ENCODE peak calls at places on chromosomes 4 and X, in six cellular contexts. D is sigmoid colon, V is breast epithelium, Z is stomach, M is Panc1, L is transverse colon. S is an unnamed sample.

GRCh38 chr4:153618831-153619230 is 65.2 kb upstream of the TLR2 start:
- DNase-seq in D (no peak), V (no peak), Z (no peak), M (no peak), L (no peak), S (no peak)

GRCh38 chrX:51874123-51874522 is 19.3 kb upstream of the MAGED1 start:
- DNase-seq in D (no peak), V (no peak), Z (no peak), M (no peak), L (no peak), S (no peak)

GRCh38 chr4:18691431-18692200 is 670.1 kb upstream of the LCORL start:
- DNase-seq in D (no peak), V (no peak), Z (no peak), M (no peak), L (no peak), S (no peak)

GRCh38 chr4:53552711-53553110 is 38.6 kb downstream of the LNX1 start:
- DNase-seq in D (no peak), V (no peak), Z (no peak), M (no peak), L (no peak), S (no peak)

GRCh38 chr4:1661695-1662094 is 22.4 kb downstream of the FAM53A start:
- DNase-seq in D (no peak), V (no peak), Z (no peak), M (no peak), L (no peak), S (no peak)

GRCh38 chr4:163391756-163392155 is 48.1 kb downstream of the NPY5R start:
- DNase-seq in D (no peak), V (no peak), Z (no peak), M (no peak), L (no peak), S (no peak)

GRCh38 chr4:186204103-186204559 is 12.8 kb downstream of the CYP4V2 start:
- DNase-seq in D (peak; percentile 81), V (no peak), Z (peak; percentile 66), M (no peak), L (peak; percentile 75), S (no peak)

GRCh38 chr4:138689593-138689992 is 326.0 kb upstream of the NOCT start:
- DNase-seq in D (no peak), V (no peak), Z (no peak), M (no peak), L (no peak), S (no peak)

GRCh38 chr4:80361329-80361900 is 25.9 kb downstream of the CFAP299 start:
- DNase-seq in D (no peak), V (no peak), Z (no peak), M (no peak), L (no peak), S (no peak)

GRCh38 chrX:637660-638481 is 7.3 kb downstream of the SHOX start:
- DNase-seq in D (no peak), V (no peak), Z (peak; percentile 11), M (no peak), L (no peak), S (no peak)
- TF ChIP-seq POLR2AphosphoS5 in D (no peak), V (no peak), Z (no peak), M (no peak), L (no peak), S (no peak)

DNA sequence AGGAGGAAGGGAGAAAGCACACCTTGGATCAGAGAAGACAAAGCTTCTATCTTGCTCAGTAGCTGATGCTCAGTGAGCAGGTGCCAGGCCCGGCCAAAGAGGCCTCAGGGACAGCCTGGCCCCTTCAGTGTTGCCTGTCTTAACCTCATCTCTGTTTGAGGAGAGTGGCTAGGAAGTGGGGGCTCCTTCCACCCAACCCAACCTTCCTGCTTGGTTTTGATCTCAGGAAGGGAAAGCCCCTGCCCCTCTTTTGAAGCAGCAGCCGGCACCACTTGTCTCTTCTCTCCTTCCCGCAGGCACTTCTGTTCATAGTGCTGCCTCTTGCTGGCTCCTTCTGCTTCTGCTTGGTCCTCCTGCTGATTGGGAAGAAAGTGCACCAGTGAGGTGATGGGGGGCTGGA is 2.4 kb upstream of the AFF2 start:
- DNase-seq in D (no peak), V (no peak), Z (no peak), M (no peak), L (no peak), S (no peak)
- H3K4me3 ChIP-seq in D (no peak overlapping the region), V (no peak overlapping the region), Z (no peak overlapping the region), M (no peak overlapping the region), L (no peak overlapping the region), S (no peak overlapping the region)

GRCh38 chr4:40445671-40446070 is 110.5 kb downstream of the CHRNA9 start:
- DNase-seq in D (no peak), V (no peak), Z (no peak), M (no peak), L (no peak), S (no peak)
- H3K4me1 ChIP-seq in D (no peaks in the 10 kb centered on the region), V (no peaks in the 10 kb centered on the region), Z (peaks cover 83% of the 10 kb centered on the region), M (peaks cover 2% of the 10 kb centered on the region), L (peaks cover 47% of the 10 kb centered on the region), S (no peaks in the 10 kb centered on the region)

DNA sequence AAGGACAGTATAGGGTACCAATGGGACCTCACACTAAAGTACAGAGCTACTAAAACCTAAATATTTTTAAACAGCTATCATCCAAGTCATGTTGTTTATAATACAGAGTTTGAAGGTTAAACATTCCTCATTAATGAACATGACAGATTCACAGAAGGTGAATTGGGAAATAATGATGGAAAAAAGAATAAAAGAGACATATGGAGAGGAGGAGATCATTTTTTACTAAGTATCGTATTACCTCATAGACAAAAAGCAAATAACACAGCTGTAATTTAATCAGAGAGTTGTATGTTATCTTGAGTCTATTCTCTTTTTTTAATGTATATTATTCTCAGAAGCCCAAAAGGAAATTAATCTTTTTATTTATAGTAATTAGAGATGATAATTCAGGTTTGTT is 7.9 kb downstream of the PLK4 start:
- DNase-seq in D (no peak), V (no peak), Z (no peak), M (no peak), L (no peak), S (no peak)
- TF ChIP-seq POLR2AphosphoS5 in D (no peak), V (no peak), Z (no peak), M (no peak), L (no peak), S (no peak)

GRCh38 chr4:165345663-165346417 is 18.4 kb downstream of the MSMO1 start:
- DNase-seq in D (no peak), V (no peak), Z (no peak), M (no peak), L (no peak), S (no peak)

GRCh38 chr4:165343353-165344191 is 16.1 kb downstream of the MSMO1 start:
- DNase-seq in D (no peak), V (no peak), Z (no peak), M (no peak), L (no peak), S (no peak)

GRCh38 chr4:165351359-165352130 is 24.1 kb downstream of the MSMO1 start:
- DNase-seq in D (no peak), V (no peak), Z (no peak), M (no peak), L (no peak), S (no peak)

GRCh38 chr4:165347647-165348569 is 20.4 kb downstream of the MSMO1 start:
- DNase-seq in D (no peak), V (no peak), Z (no peak), M (no peak), L (no peak), S (no peak)
- H3K4me3 ChIP-seq in D (no peak overlapping the region), V (no peak overlapping the region), Z (no peak overlapping the region), M (no peak overlapping the region), L (no peak overlapping the region), S (no peak overlapping the region)

GRCh38 chr4:152534541-152535231 is 1.2 kb downstream of the FBXW7 start:
- DNase-seq in D (no peak), V (no peak), Z (peak; percentile 54), M (no peak), L (peak; percentile 61), S (peak; percentile 55)

GRCh38 chr4:152537881-152538280 is 2.0 kb upstream of the FBXW7 start:
- DNase-seq in D (no peak), V (no peak), Z (no peak), M (no peak), L (no peak), S (no peak)

GRCh38 chr4:152536545-152537182 is 772 bp upstream of the FBXW7 start:
- DNase-seq in D (no peak), V (no peak), Z (no peak), M (no peak), L (peak; percentile 69), S (no peak)

GRCh38 chr4:152535903-152536544 is at the start of gene FBXW7:
- DNase-seq in D (peak; percentile 99), V (peak; percentile 98), Z (peak; percentile 99), M (peak; percentile 80), L (peak; percentile 100), S (peak; percentile 98)

GRCh38 chr4:152535236-152535902 is 523 bp downstream of the FBXW7 start:
- DNase-seq in D (peak; percentile 67), V (no peak), Z (no peak), M (no peak), L (peak; percentile 24), S (peak; percentile 89)
- H3K4me1 ChIP-seq in D (peaks cover 36% of the 10 kb centered on the region), V (peaks cover 13% of the 10 kb centered on the region), Z (peaks cover 69% of the 10 kb centered on the region), M (peaks cover 9% of the 10 kb centered on the region), L (peaks cover 27% of the 10 kb centered on the region), S (peaks cover 29% of the 10 kb centered on the region)

GRCh38 chrX:154411981-154412340 is 622 bp downstream of the TAFAZZIN start:
- DNase-seq in D (peak; percentile 90), V (peak; percentile 63), Z (peak; percentile 67), M (no peak), L (peak; percentile 76), S (peak; percentile 80)
- TF ChIP-seq POLR2AphosphoS5 in D (peak; percentile 33), V (peak; percentile 2), Z (peak; percentile 71), M (peak; percentile 43), L (peak; percentile 81), S (peak; percentile 39)

DNA sequence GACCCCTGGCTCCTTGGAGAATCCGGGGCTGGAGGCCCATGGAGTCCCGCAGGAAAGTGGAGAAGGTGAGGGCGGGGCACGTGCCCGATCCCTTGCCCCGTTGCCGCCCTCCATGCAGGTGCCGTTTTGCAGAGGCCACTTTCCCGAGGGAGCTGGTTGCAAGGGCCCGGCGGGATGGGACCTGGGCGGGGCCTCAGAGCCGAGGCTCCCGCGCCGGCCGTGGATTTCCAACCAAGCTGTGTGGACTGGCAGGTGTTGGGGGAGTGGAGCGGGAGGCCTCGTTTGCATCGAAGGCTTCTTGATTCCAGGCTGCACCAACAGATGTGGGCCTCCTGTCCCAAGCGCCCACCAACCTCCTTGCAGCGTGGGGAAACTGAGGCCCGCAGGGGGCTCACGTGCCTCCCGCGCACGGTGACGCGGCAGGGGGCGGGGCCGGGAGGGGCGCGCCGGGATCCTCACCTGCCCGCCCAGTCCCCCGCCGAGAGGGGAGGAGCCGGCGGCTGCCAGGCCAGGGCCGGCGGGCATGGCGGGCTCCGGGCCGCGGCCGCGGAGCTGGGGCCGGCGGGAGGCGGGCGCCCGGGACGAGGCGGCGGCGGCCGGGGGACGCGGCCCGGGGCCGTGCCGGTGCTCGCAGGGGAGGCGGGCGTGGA is 24.9 kb downstream of the SH3BP2 start:
- DNase-seq in D (no peak), V (no peak), Z (no peak), M (no peak), L (peak; percentile 66), S (no peak)
- H3K4me3 ChIP-seq in D (peak overlapping the region; percentile 62), V (peak overlapping the region; percentile 90), Z (peak overlapping the region; percentile 49), M (peak overlapping the region; percentile 32), L (peak overlapping the region; percentile 63), S (peak overlapping the region; percentile 56)

GRCh38 chr4:7909966-7910720 is 29.5 kb downstream of the AFAP1 start:
- DNase-seq in D (peak; percentile 83), V (no peak), Z (no peak), M (no peak), L (no peak), S (no peak)
- H3K4me1 ChIP-seq in D (peaks cover 82% of the 10 kb centered on the region), V (no peaks in the 10 kb centered on the region), Z (peaks cover 77% of the 10 kb centered on the region), M (peaks cover 98% of the 10 kb centered on the region), L (peaks cover 8% of the 10 kb centered on the region), S (peaks cover 17% of the 10 kb centered on the region)